ENCODE peak calls at places on chromosomes 11 and 22, in eight cellular contexts. One of them, this sample, is unnamed. For H3K9me3, the result is how much of the 10 kb centered on the place peaks cover.

GRCh38 chr22:29641052-29641780 is 37.8 kb downstream of the NF2 start:
- DNase-seq in heart right ventricle: no peak
- DNase-seq in tibial nerve: no peak
- DNase-seq in left ventricle myocardium inferior: no peak
- DNase-seq in GM23248: peak
- DNase-seq in sigmoid colon: peak
- DNase-seq in CD8-positive, alpha-beta T cell: no peak
- DNase-seq in testis: no peak
- DNase-seq in this sample: no peak

GRCh38 chr11:9074338-9075029 is 16.9 kb downstream of the SCUBE2 start:
- DNase-seq in heart right ventricle: no peak
- DNase-seq in tibial nerve: no peak
- DNase-seq in left ventricle myocardium inferior: no peak
- DNase-seq in GM23248: no peak
- DNase-seq in sigmoid colon: no peak
- DNase-seq in CD8-positive, alpha-beta T cell: no peak
- DNase-seq in testis: no peak
- DNase-seq in this sample: no peak

GRCh38 chr22:43754176-43754575 is 57.9 kb downstream of the EFCAB6 start:
- DNase-seq in heart right ventricle: no peak
- DNase-seq in tibial nerve: no peak
- DNase-seq in left ventricle myocardium inferior: no peak
- DNase-seq in GM23248: no peak
- DNase-seq in sigmoid colon: no peak
- DNase-seq in CD8-positive, alpha-beta T cell: no peak
- DNase-seq in testis: no peak
- DNase-seq in this sample: no peak

GRCh38 chr11:99979052-99979451 is 708.0 kb upstream of the ARHGAP42 start:
- DNase-seq in heart right ventricle: no peak
- DNase-seq in tibial nerve: no peak
- DNase-seq in left ventricle myocardium inferior: no peak
- DNase-seq in GM23248: no peak
- DNase-seq in sigmoid colon: no peak
- DNase-seq in CD8-positive, alpha-beta T cell: no peak
- DNase-seq in testis: no peak
- DNase-seq in this sample: no peak

GRCh38 chr22:30238661-30239420 is 7.7 kb downstream of the LIF start:
- DNase-seq in heart right ventricle: peak
- DNase-seq in tibial nerve: no peak
- DNase-seq in left ventricle myocardium inferior: peak
- DNase-seq in GM23248: peak
- DNase-seq in sigmoid colon: peak
- DNase-seq in CD8-positive, alpha-beta T cell: no peak
- DNase-seq in testis: peak
- DNase-seq in this sample: peak

GRCh38 chr11:67269401-67270255 is 3.4 kb downstream of the GRK2 start:
- DNase-seq in heart right ventricle: peak
- DNase-seq in tibial nerve: no peak
- DNase-seq in left ventricle myocardium inferior: no peak
- DNase-seq in GM23248: no peak
- DNase-seq in sigmoid colon: peak
- DNase-seq in CD8-positive, alpha-beta T cell: no peak
- DNase-seq in testis: no peak
- DNase-seq in this sample: peak

GRCh38 chr22:32723632-32724031 is 77.9 kb upstream of the TIMP3 start:
- DNase-seq in heart right ventricle: peak
- DNase-seq in tibial nerve: peak
- DNase-seq in left ventricle myocardium inferior: peak
- DNase-seq in GM23248: peak
- DNase-seq in sigmoid colon: peak
- DNase-seq in CD8-positive, alpha-beta T cell: peak
- DNase-seq in testis: peak
- DNase-seq in this sample: peak

GRCh38 chr22:24989541-24989951 is 37.0 kb downstream of the KIAA1671 start:
- DNase-seq in heart right ventricle: no peak
- DNase-seq in tibial nerve: peak
- DNase-seq in left ventricle myocardium inferior: no peak
- DNase-seq in GM23248: no peak
- DNase-seq in sigmoid colon: no peak
- DNase-seq in CD8-positive, alpha-beta T cell: no peak
- DNase-seq in testis: peak
- DNase-seq in this sample: no peak

GRCh38 chr11:22163394-22163797 is 29.5 kb upstream of the ANO5 start:
- DNase-seq in heart right ventricle: no peak
- DNase-seq in tibial nerve: no peak
- DNase-seq in left ventricle myocardium inferior: no peak
- DNase-seq in GM23248: peak
- DNase-seq in sigmoid colon: peak
- DNase-seq in CD8-positive, alpha-beta T cell: no peak
- DNase-seq in testis: no peak
- DNase-seq in this sample: no peak

GRCh38 chr11:105274631-105275030 is 135.1 kb upstream of the CARD18 start:
- DNase-seq in heart right ventricle: no peak
- DNase-seq in tibial nerve: no peak
- DNase-seq in left ventricle myocardium inferior: no peak
- DNase-seq in GM23248: peak
- DNase-seq in sigmoid colon: no peak
- DNase-seq in CD8-positive, alpha-beta T cell: no peak
- DNase-seq in testis: no peak
- DNase-seq in this sample: no peak

GRCh38 chr22:20571531-20572007 is 64.2 kb downstream of the MED15 start:
- DNase-seq in heart right ventricle: peak
- DNase-seq in tibial nerve: no peak
- DNase-seq in left ventricle myocardium inferior: peak
- DNase-seq in GM23248: peak
- DNase-seq in sigmoid colon: no peak
- DNase-seq in CD8-positive, alpha-beta T cell: peak
- DNase-seq in testis: no peak
- DNase-seq in this sample: no peak

GRCh38 chr11:47572715-47573255 is 6.0 kb downstream of the KBTBD4 start:
- DNase-seq in heart right ventricle: no peak
- DNase-seq in tibial nerve: no peak
- DNase-seq in left ventricle myocardium inferior: no peak
- DNase-seq in GM23248: peak
- DNase-seq in sigmoid colon: no peak
- DNase-seq in CD8-positive, alpha-beta T cell: no peak
- DNase-seq in testis: no peak
- DNase-seq in this sample: no peak

GRCh38 chr11:23406131-23406819 is 546.0 kb upstream of the CCDC179 start:
- DNase-seq in heart right ventricle: no peak
- DNase-seq in tibial nerve: no peak
- DNase-seq in left ventricle myocardium inferior: peak
- DNase-seq in GM23248: no peak
- DNase-seq in sigmoid colon: peak
- DNase-seq in CD8-positive, alpha-beta T cell: no peak
- DNase-seq in testis: peak
- DNase-seq in this sample: peak

GRCh38 chr11:115411114-115411513 is 93.1 kb downstream of the CADM1 start:
- DNase-seq in heart right ventricle: no peak
- DNase-seq in tibial nerve: no peak
- DNase-seq in left ventricle myocardium inferior: no peak
- DNase-seq in GM23248: no peak
- DNase-seq in sigmoid colon: no peak
- DNase-seq in CD8-positive, alpha-beta T cell: no peak
- DNase-seq in testis: no peak
- DNase-seq in this sample: no peak

GRCh38 chr11:111526501-111526900 is 11.9 kb downstream of the HOATZ start:
- DNase-seq in heart right ventricle: no peak
- DNase-seq in tibial nerve: no peak
- DNase-seq in left ventricle myocardium inferior: no peak
- DNase-seq in GM23248: peak
- DNase-seq in sigmoid colon: no peak
- DNase-seq in CD8-positive, alpha-beta T cell: no peak
- DNase-seq in testis: no peak
- DNase-seq in this sample: no peak

GRCh38 chr11:63489879-63490278 is 1.1 kb downstream of the PLAAT5 start:
- DNase-seq in heart right ventricle: no peak
- DNase-seq in tibial nerve: no peak
- DNase-seq in left ventricle myocardium inferior: no peak
- DNase-seq in GM23248: no peak
- DNase-seq in sigmoid colon: no peak
- DNase-seq in CD8-positive, alpha-beta T cell: no peak
- DNase-seq in testis: peak
- DNase-seq in this sample: no peak

GRCh38 chr11:12131943-12132789 is 21.8 kb downstream of the MICAL2 start:
- DNase-seq in heart right ventricle: no peak
- DNase-seq in tibial nerve: no peak
- DNase-seq in left ventricle myocardium inferior: no peak
- DNase-seq in GM23248: no peak
- DNase-seq in sigmoid colon: no peak
- DNase-seq in CD8-positive, alpha-beta T cell: no peak
- DNase-seq in testis: no peak
- DNase-seq in this sample: no peak

GRCh38 chr11:75174781-75175370 is 24.0 kb downstream of the SLCO2B1 start:
- DNase-seq in heart right ventricle: peak
- DNase-seq in tibial nerve: no peak
- DNase-seq in left ventricle myocardium inferior: no peak
- DNase-seq in GM23248: peak
- DNase-seq in sigmoid colon: peak
- DNase-seq in CD8-positive, alpha-beta T cell: no peak
- DNase-seq in testis: peak
- DNase-seq in this sample: peak

DNA sequence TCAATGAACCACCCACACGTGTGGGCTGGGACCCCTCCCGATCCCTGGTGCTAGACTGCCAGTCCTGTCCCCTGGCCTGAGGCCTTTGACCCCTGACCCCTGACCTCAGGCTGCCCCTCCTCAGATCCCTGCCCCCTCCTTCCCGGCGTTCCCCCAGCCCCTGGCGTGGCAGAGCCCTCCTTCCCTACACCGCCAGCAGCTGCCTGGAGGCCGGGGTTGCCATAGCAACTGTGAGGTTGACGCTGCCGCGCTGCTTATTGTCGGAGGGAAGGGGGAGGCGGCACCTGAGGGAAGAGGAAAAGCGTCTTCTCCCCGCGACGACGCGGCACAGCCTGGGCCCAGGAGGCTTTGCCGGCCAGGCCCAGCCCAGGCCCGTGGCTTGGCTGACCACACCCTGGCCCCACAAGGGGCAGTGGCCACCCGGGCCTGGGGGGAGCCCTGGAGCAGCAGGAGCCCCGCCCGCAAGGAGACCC is 32.6 kb downstream of the SHANK3 start:
- DNase-seq in heart right ventricle: peak
- DNase-seq in tibial nerve: no peak
- DNase-seq in left ventricle myocardium inferior: peak
- DNase-seq in GM23248: no peak
- DNase-seq in sigmoid colon: peak
- DNase-seq in CD8-positive, alpha-beta T cell: no peak
- DNase-seq in testis: peak
- DNase-seq in this sample: peak
- H3K4me3 ChIP-seq in heart right ventricle: no peak
- H3K4me3 ChIP-seq in tibial nerve: no peak
- H3K4me3 ChIP-seq in left ventricle myocardium inferior: no peak
- H3K4me3 ChIP-seq in GM23248: no peak
- H3K4me3 ChIP-seq in sigmoid colon: no peak
- H3K4me3 ChIP-seq in CD8-positive, alpha-beta T cell: no peak
- H3K4me3 ChIP-seq in testis: no peak
- H3K4me3 ChIP-seq in this sample: no peak

GRCh38 chr22:42357634-42358296 is 74.4 kb downstream of the NFAM1 start:
- DNase-seq in heart right ventricle: peak
- DNase-seq in tibial nerve: no peak
- DNase-seq in left ventricle myocardium inferior: peak
- DNase-seq in GM23248: no peak
- DNase-seq in sigmoid colon: peak
- DNase-seq in CD8-positive, alpha-beta T cell: no peak
- DNase-seq in testis: no peak
- DNase-seq in this sample: peak
- H3K27ac ChIP-seq in heart right ventricle: no peak
- H3K27ac ChIP-seq in tibial nerve: no peak
- H3K27ac ChIP-seq in left ventricle myocardium inferior: no peak
- H3K27ac ChIP-seq in GM23248: no peak
- H3K27ac ChIP-seq in sigmoid colon: no peak
- H3K27ac ChIP-seq in CD8-positive, alpha-beta T cell: no peak
- H3K27ac ChIP-seq in testis: no peak
- H3K27ac ChIP-seq in this sample: peak

GRCh38 chr22:49331878-49332277 is 495.8 kb downstream of the BRD1 start:
- DNase-seq in heart right ventricle: no peak
- DNase-seq in tibial nerve: no peak
- DNase-seq in left ventricle myocardium inferior: no peak
- DNase-seq in GM23248: no peak
- DNase-seq in sigmoid colon: no peak
- DNase-seq in CD8-positive, alpha-beta T cell: peak
- DNase-seq in testis: no peak
- DNase-seq in this sample: peak
- H3K9me3 ChIP-seq in heart right ventricle: under half
- H3K9me3 ChIP-seq in tibial nerve: under half
- H3K9me3 ChIP-seq in left ventricle myocardium inferior: under half
- H3K9me3 ChIP-seq in GM23248: under half
- H3K9me3 ChIP-seq in sigmoid colon: under half
- H3K9me3 ChIP-seq in CD8-positive, alpha-beta T cell: under half
- H3K9me3 ChIP-seq in testis: under half
- H3K9me3 ChIP-seq in this sample: under half

GRCh38 chr11:65008873-65009272 is 5.1 kb upstream of the ARL2 start:
- DNase-seq in heart right ventricle: no peak
- DNase-seq in tibial nerve: no peak
- DNase-seq in left ventricle myocardium inferior: no peak
- DNase-seq in GM23248: no peak
- DNase-seq in sigmoid colon: no peak
- DNase-seq in CD8-positive, alpha-beta T cell: no peak
- DNase-seq in testis: no peak
- DNase-seq in this sample: no peak

GRCh38 chr11:65014146-65014960 is at the start of gene ARL2:
- DNase-seq in heart right ventricle: no peak
- DNase-seq in tibial nerve: no peak
- DNase-seq in left ventricle myocardium inferior: no peak
- DNase-seq in GM23248: peak
- DNase-seq in sigmoid colon: no peak
- DNase-seq in CD8-positive, alpha-beta T cell: no peak
- DNase-seq in testis: peak
- DNase-seq in this sample: no peak

GRCh38 chr11:65016705-65017104 is 2.7 kb downstream of the ARL2 start:
- DNase-seq in heart right ventricle: no peak
- DNase-seq in tibial nerve: no peak
- DNase-seq in left ventricle myocardium inferior: no peak
- DNase-seq in GM23248: no peak
- DNase-seq in sigmoid colon: no peak
- DNase-seq in CD8-positive, alpha-beta T cell: no peak
- DNase-seq in testis: no peak
- DNase-seq in this sample: no peak

GRCh38 chr11:65013692-65014145 is 241 bp upstream of the ARL2 start:
- DNase-seq in heart right ventricle: peak
- DNase-seq in tibial nerve: peak
- DNase-seq in left ventricle myocardium inferior: peak
- DNase-seq in GM23248: peak
- DNase-seq in sigmoid colon: peak
- DNase-seq in CD8-positive, alpha-beta T cell: peak
- DNase-seq in testis: peak
- DNase-seq in this sample: peak

DNA sequence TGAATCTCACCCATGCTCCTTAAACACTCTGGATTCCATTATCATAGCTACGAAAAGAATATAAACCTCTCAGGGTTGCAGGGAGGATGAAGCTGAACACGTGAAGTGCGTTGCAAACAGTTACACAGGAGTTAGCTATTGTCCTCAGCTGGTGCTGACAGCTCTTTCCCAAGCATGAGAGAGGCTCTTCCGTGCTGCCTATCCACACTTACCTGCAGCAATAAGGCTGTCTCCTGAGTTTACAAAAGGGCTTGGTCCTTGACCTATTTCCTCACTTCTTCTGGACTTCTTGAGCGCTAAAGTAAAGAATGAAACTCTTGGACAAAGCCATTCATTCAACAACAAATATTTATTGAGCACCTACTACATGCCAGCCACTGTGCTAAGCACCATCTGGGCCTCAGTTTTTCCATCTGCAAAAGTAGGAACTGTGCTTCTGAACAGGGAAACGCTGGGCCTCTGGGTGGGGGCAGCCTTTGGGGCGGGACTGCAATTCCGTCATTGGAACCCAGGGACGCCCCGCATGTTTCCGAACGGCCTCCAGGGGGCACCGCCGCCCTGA is 749 bp upstream of the ARL2 start:
- DNase-seq in heart right ventricle: peak
- DNase-seq in tibial nerve: peak
- DNase-seq in left ventricle myocardium inferior: no peak
- DNase-seq in GM23248: peak
- DNase-seq in sigmoid colon: peak
- DNase-seq in CD8-positive, alpha-beta T cell: peak
- DNase-seq in testis: peak
- DNase-seq in this sample: peak
- H3K4me3 ChIP-seq in heart right ventricle: peak
- H3K4me3 ChIP-seq in tibial nerve: peak
- H3K4me3 ChIP-seq in left ventricle myocardium inferior: peak
- H3K4me3 ChIP-seq in GM23248: peak
- H3K4me3 ChIP-seq in sigmoid colon: peak
- H3K4me3 ChIP-seq in CD8-positive, alpha-beta T cell: peak
- H3K4me3 ChIP-seq in testis: peak
- H3K4me3 ChIP-seq in this sample: peak